ENCODE peak calls at places on chromosomes 3 and 15, in five cellular contexts. One of them, this sample, is unnamed.

GRCh38 chr3:46915297-46915822 is 37.8 kb downstream of the PTH1R start:
- DNase-seq in progenitor cell of endocrine pancreas: no peak
- DNase-seq in ovary: no peak
- DNase-seq in tibial nerve: no peak
- DNase-seq in neural progenitor cell: no peak
- DNase-seq in this sample: no peak

GRCh38 chr15:69398541-69398940 is 15.6 kb upstream of the KIF23 start:
- DNase-seq in ovary: no peak
- DNase-seq in neural progenitor cell: no peak
- DNase-seq in progenitor cell of endocrine pancreas: no peak
- DNase-seq in tibial nerve: no peak
- DNase-seq in this sample: no peak

GRCh38 chr3:126422121-126422520 is 27.4 kb downstream of the CFAP100 start:
- DNase-seq in tibial nerve: no peak
- DNase-seq in progenitor cell of endocrine pancreas: no peak
- DNase-seq in neural progenitor cell: no peak
- DNase-seq in ovary: no peak
- DNase-seq in this sample: no peak

GRCh38 chr3:115071611-115072010 is 75.5 kb downstream of the ZBTB20 start:
- DNase-seq in progenitor cell of endocrine pancreas: no peak
- DNase-seq in ovary: no peak
- DNase-seq in tibial nerve: no peak
- DNase-seq in neural progenitor cell: peak; percentile 8
- DNase-seq in this sample: no peak

GRCh38 chr3:195195321-195196209 is 75.4 kb downstream of the XXYLT1 start:
- DNase-seq in tibial nerve: no peak
- DNase-seq in progenitor cell of endocrine pancreas: no peak
- DNase-seq in ovary: no peak
- DNase-seq in neural progenitor cell: peak; percentile 87
- DNase-seq in this sample: peak; percentile 27

GRCh38 chr3:32226875-32227500 is 11.5 kb upstream of the CMTM8 start:
- DNase-seq in ovary: no peak
- DNase-seq in tibial nerve: no peak
- DNase-seq in progenitor cell of endocrine pancreas: no peak
- DNase-seq in neural progenitor cell: no peak
- DNase-seq in this sample: no peak

GRCh38 chr15:99100245-99101173 is 4.4 kb upstream of the SYNM start:
- DNase-seq in neural progenitor cell: peak; percentile 90
- DNase-seq in tibial nerve: peak; percentile 66
- DNase-seq in progenitor cell of endocrine pancreas: peak; percentile 75
- DNase-seq in ovary: peak; percentile 90
- DNase-seq in this sample: peak; percentile 66

GRCh38 chr3:142560118-142560517 is 18.4 kb downstream of the ATR start:
- DNase-seq in ovary: no peak
- DNase-seq in neural progenitor cell: no peak
- DNase-seq in progenitor cell of endocrine pancreas: no peak
- DNase-seq in tibial nerve: no peak
- DNase-seq in this sample: no peak

GRCh38 chr3:11819146-11819545 is 27.5 kb downstream of the TAMM41 start:
- DNase-seq in tibial nerve: no peak
- DNase-seq in ovary: no peak
- DNase-seq in progenitor cell of endocrine pancreas: no peak
- DNase-seq in neural progenitor cell: no peak
- DNase-seq in this sample: no peak

GRCh38 chr15:77907824-77908751 is 169.4 kb downstream of the TBC1D2B start:
- DNase-seq in ovary: peak; percentile 44
- DNase-seq in tibial nerve: no peak
- DNase-seq in progenitor cell of endocrine pancreas: no peak
- DNase-seq in neural progenitor cell: peak; percentile 45
- DNase-seq in this sample: peak; percentile 75

GRCh38 chr15:44598892-44599291 is 61.9 kb downstream of the EIF3J start:
- DNase-seq in progenitor cell of endocrine pancreas: no peak
- DNase-seq in tibial nerve: no peak
- DNase-seq in ovary: no peak
- DNase-seq in neural progenitor cell: no peak
- DNase-seq in this sample: no peak

GRCh38 chr3:16999871-17000270 is 115.1 kb downstream of the PLCL2 start:
- DNase-seq in progenitor cell of endocrine pancreas: no peak
- DNase-seq in tibial nerve: no peak
- DNase-seq in neural progenitor cell: no peak
- DNase-seq in ovary: no peak
- DNase-seq in this sample: no peak

GRCh38 chr3:185630182-185630622 is 44.1 kb downstream of the SENP2 start:
- DNase-seq in ovary: peak; percentile 63
- DNase-seq in progenitor cell of endocrine pancreas: no peak
- DNase-seq in tibial nerve: peak; percentile 56
- DNase-seq in neural progenitor cell: no peak
- DNase-seq in this sample: peak; percentile 54

GRCh38 chr15:79314811-79315210 is 3.9 kb downstream of the TMED3 start:
- DNase-seq in progenitor cell of endocrine pancreas: no peak
- DNase-seq in ovary: no peak
- DNase-seq in tibial nerve: no peak
- DNase-seq in neural progenitor cell: no peak
- DNase-seq in this sample: no peak

GRCh38 chr3:151838574-151839312 is 24.8 kb downstream of the AADAC start:
- DNase-seq in progenitor cell of endocrine pancreas: no peak
- DNase-seq in ovary: no peak
- DNase-seq in neural progenitor cell: peak; percentile 86
- DNase-seq in tibial nerve: no peak
- DNase-seq in this sample: peak; percentile 62

GRCh38 chr15:69919816-69920215 is 177.9 kb downstream of the TLE3 start:
- DNase-seq in progenitor cell of endocrine pancreas: no peak
- DNase-seq in tibial nerve: no peak
- DNase-seq in neural progenitor cell: peak; percentile 95
- DNase-seq in ovary: no peak
- DNase-seq in this sample: no peak

GRCh38 chr3:54888873-54889272 is 39.0 kb downstream of the LRTM1 start:
- DNase-seq in neural progenitor cell: no peak
- DNase-seq in ovary: no peak
- DNase-seq in progenitor cell of endocrine pancreas: no peak
- DNase-seq in tibial nerve: no peak
- DNase-seq in this sample: no peak

GRCh38 chr3:148026009-148026588 is 616.9 kb downstream of the ZIC1 start:
- DNase-seq in progenitor cell of endocrine pancreas: no peak
- DNase-seq in neural progenitor cell: no peak
- DNase-seq in ovary: no peak
- DNase-seq in tibial nerve: no peak
- DNase-seq in this sample: no peak

GRCh38 chr3:156307704-156308103 is 187.3 kb downstream of the KCNAB1 start:
- DNase-seq in progenitor cell of endocrine pancreas: no peak
- DNase-seq in ovary: peak; percentile 75
- DNase-seq in tibial nerve: peak; percentile 41
- DNase-seq in neural progenitor cell: no peak
- DNase-seq in this sample: no peak

GRCh38 chr3:155656466-155656865 is 88.4 kb downstream of the PLCH1 start:
- DNase-seq in tibial nerve: no peak
- DNase-seq in ovary: no peak
- DNase-seq in progenitor cell of endocrine pancreas: no peak
- DNase-seq in neural progenitor cell: no peak
- DNase-seq in this sample: no peak

GRCh38 chr15:45660231-45660979 is 25.6 kb downstream of the SQOR start:
- DNase-seq in progenitor cell of endocrine pancreas: no peak
- DNase-seq in ovary: no peak
- DNase-seq in tibial nerve: no peak
- DNase-seq in neural progenitor cell: no peak
- DNase-seq in this sample: peak; percentile 63
- TF ChIP-seq CTCF in progenitor cell of endocrine pancreas: no peak
- TF ChIP-seq CTCF in ovary: no peak
- TF ChIP-seq CTCF in tibial nerve: no peak
- TF ChIP-seq CTCF in neural progenitor cell: peak; percentile 27
- TF ChIP-seq CTCF in this sample: no peak

DNA sequence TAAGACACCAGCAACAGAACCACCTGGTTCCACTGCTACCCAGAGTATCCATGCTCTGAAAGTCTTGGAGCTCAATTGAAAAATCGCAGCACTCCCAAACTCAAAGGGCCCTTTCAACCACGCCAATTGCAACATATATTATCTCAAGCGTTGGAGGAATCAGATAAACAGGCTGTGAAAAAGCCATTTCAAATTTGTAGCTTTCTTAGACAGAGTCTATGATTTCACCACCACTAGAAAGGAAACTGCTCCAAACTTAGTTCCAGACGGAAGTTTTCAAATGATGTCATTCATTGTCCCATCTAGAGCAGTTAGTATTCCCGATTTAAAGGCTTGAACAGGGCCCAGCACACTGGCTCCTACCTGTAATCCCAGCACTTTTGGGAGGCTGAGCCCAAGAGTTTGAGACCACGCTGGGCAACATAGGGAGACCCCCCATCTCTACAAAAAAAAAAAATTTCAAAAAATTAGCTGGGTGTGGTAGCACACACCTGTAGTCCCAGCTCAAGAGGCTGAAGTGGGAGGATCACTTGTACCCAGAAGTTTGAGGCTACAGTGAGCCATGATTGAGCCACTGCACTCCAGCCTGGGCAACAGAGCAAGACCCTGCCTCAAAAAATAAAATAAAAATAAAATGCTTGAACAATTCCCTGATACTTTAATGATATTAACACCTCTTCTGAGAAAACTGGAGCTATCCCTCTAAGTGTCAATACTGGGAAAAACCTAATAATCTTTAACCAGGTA is 16.8 kb downstream of the TNIK start:
- DNase-seq in tibial nerve: no peak
- DNase-seq in ovary: no peak
- DNase-seq in neural progenitor cell: no peak
- DNase-seq in progenitor cell of endocrine pancreas: no peak
- DNase-seq in this sample: no peak
- TF ChIP-seq CTCF in tibial nerve: no peak
- TF ChIP-seq CTCF in ovary: no peak
- TF ChIP-seq CTCF in neural progenitor cell: no peak
- TF ChIP-seq CTCF in progenitor cell of endocrine pancreas: no peak
- TF ChIP-seq CTCF in this sample: no peak

GRCh38 chr3:65425880-65426279 is 612.8 kb downstream of the MAGI1 start:
- DNase-seq in progenitor cell of endocrine pancreas: no peak
- DNase-seq in neural progenitor cell: peak; percentile 44
- DNase-seq in tibial nerve: no peak
- DNase-seq in ovary: no peak
- DNase-seq in this sample: no peak
- TF ChIP-seq CTCF in progenitor cell of endocrine pancreas: peak; percentile 50
- TF ChIP-seq CTCF in neural progenitor cell: peak; percentile 60
- TF ChIP-seq CTCF in tibial nerve: no peak
- TF ChIP-seq CTCF in ovary: no peak
- TF ChIP-seq CTCF in this sample: peak; percentile 19

DNA sequence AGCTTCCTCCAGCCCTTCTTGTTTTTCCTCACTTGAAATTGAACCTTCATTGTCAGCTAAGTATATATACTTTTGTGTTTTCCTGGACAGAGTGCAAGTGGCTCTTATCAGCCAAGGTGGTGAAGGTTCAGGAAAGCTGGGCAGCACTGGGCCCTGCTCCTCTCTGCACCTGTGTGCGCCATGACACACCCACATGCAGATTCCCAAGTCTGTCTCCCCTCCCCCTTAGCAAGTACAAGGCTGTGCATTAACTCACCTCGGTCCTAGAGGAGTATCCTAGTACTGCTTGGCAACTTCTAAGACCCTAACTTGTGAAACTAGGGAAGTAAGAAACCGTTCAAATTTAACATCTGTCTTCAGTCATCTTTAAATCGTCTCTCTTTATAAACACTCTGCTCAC is 85.8 kb downstream of the SLC49A4 start:
- DNase-seq in tibial nerve: no peak
- DNase-seq in ovary: no peak
- DNase-seq in progenitor cell of endocrine pancreas: no peak
- DNase-seq in neural progenitor cell: no peak
- DNase-seq in this sample: no peak
- TF ChIP-seq CTCF in tibial nerve: no peak
- TF ChIP-seq CTCF in ovary: no peak
- TF ChIP-seq CTCF in progenitor cell of endocrine pancreas: peak; percentile 12
- TF ChIP-seq CTCF in neural progenitor cell: no peak
- TF ChIP-seq CTCF in this sample: no peak

DNA sequence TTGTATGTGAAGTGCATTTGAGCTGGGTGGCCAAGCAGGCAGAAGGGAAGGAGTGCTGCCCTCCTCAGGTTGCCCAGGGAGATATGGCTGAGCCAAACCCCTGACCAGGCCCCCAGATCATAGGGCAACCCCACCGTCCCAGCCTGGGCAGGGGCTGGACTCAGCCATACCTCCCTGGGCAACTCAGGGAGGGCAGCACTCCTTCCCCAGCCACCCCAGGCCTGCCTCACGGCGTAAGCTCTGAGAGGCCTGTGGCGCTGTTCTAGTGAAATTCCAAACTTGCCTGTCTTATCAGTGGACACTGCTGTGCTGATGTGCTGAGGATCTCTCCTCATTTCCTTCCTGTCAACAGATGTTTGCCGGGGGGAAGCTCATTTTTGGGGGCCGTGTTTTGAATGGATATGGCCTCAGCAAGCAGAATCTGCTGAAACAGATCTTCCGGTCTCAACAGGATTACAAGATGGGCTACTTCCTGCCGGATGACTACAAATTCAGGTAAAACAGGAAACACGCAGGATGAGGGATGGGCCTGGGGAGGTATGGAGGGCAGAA is 57.6 kb upstream of the FGD5 start:
- DNase-seq in neural progenitor cell: no peak
- DNase-seq in progenitor cell of endocrine pancreas: no peak
- DNase-seq in ovary: no peak
- DNase-seq in tibial nerve: no peak
- DNase-seq in this sample: no peak
- TF ChIP-seq CTCF in neural progenitor cell: peak; percentile 24
- TF ChIP-seq CTCF in progenitor cell of endocrine pancreas: no peak
- TF ChIP-seq CTCF in ovary: no peak
- TF ChIP-seq CTCF in tibial nerve: no peak
- TF ChIP-seq CTCF in this sample: no peak

GRCh38 chr15:39546842-39547241 is 34.0 kb upstream of the THBS1 start:
- DNase-seq in neural progenitor cell: no peak
- DNase-seq in tibial nerve: no peak
- DNase-seq in ovary: no peak
- DNase-seq in progenitor cell of endocrine pancreas: no peak
- DNase-seq in this sample: no peak

GRCh38 chr15:39542385-39543065 is 38.4 kb upstream of the THBS1 start:
- DNase-seq in ovary: no peak
- DNase-seq in neural progenitor cell: no peak
- DNase-seq in progenitor cell of endocrine pancreas: no peak
- DNase-seq in tibial nerve: no peak
- DNase-seq in this sample: no peak

GRCh38 chr15:39539973-39540558 is 40.8 kb upstream of the THBS1 start:
- DNase-seq in ovary: no peak
- DNase-seq in tibial nerve: no peak
- DNase-seq in neural progenitor cell: no peak
- DNase-seq in progenitor cell of endocrine pancreas: no peak
- DNase-seq in this sample: no peak

GRCh38 chr15:39539466-39539865 is 41.4 kb upstream of the THBS1 start:
- DNase-seq in ovary: no peak
- DNase-seq in tibial nerve: no peak
- DNase-seq in progenitor cell of endocrine pancreas: no peak
- DNase-seq in neural progenitor cell: no peak
- DNase-seq in this sample: no peak

DNA sequence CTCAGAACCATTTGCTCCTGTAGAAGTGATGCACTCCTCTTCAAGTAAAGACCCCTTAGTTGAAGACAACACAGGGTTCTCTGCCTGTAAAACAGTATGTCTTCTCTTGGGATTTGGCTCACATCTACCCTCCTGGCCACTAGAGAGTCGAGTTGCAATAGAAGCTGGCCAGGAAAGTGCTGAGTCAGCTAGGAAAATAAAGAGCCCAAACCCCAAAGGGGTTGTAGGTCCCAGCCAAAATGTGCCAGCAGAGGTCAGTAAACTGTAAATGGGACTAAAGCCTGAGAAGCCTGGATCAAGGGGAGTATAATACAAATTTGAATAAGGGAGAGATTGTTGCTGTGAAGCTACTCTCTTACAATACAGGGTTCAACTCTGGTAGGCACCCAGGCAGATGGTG is 37.2 kb upstream of the THBS1 start:
- DNase-seq in ovary: no peak
- DNase-seq in progenitor cell of endocrine pancreas: no peak
- DNase-seq in neural progenitor cell: peak; percentile 36
- DNase-seq in tibial nerve: no peak
- DNase-seq in this sample: no peak
- TF ChIP-seq CTCF in ovary: no peak
- TF ChIP-seq CTCF in progenitor cell of endocrine pancreas: no peak
- TF ChIP-seq CTCF in neural progenitor cell: peak; percentile 9
- TF ChIP-seq CTCF in tibial nerve: no peak
- TF ChIP-seq CTCF in this sample: no peak

This sample was measured in upper lobe of left lung.